ENCODE peak calls at places on chromosomes 4 and X, in seven cellular contexts. U is left ventricle myocardium inferior, D is coronary artery, C is choroid plexus epithelial cell, W is H9, K is GM06990, O is neural progenitor cell. X is an unnamed sample.

GRCh38 chr4:30901781-30902479 is 181.8 kb downstream of the PCDH7 start:
- DNase-seq in W (no peak), D (no peak), U (no peak), K (no peak), O (no peak), C (no peak), X (no peak)

GRCh38 chr4:102334624-102335023 is 10.7 kb downstream of the SLC39A8 start:
- DNase-seq in O (no peak), K (no peak), C (no peak), D (no peak), W (no peak), U (no peak), X (no peak)

GRCh38 chr4:47533689-47534347 is 48.7 kb downstream of the ATP10D start:
- DNase-seq in C (peak; percentile 37), W (no peak), U (no peak), D (no peak), K (no peak), O (no peak), X (no peak)

GRCh38 chr4:70954032-70954431 is 39.4 kb upstream of the DCK start:
- DNase-seq in W (no peak), C (no peak), D (no peak), K (no peak), O (no peak), U (no peak), X (no peak)

GRCh38 chrX:2889045-2889605 is 40.0 kb downstream of the ARSD start:
- DNase-seq in C (no peak), U (no peak), W (no peak), D (no peak), K (no peak), O (no peak), X (no peak)

GRCh38 chr4:173930329-173930967 is 353.0 kb downstream of the FBXO8 start:
- DNase-seq in U (no peak), D (no peak), C (no peak), K (no peak), W (no peak), O (no peak), X (no peak)

GRCh38 chr4:6939761-6940743 is 30.4 kb downstream of the TBC1D14 start:
- DNase-seq in C (no peak), O (peak; percentile 54), D (no peak), K (peak; percentile 50), U (no peak), W (no peak), X (no peak)

GRCh38 chr4:119728692-119729593 is 100.3 kb upstream of the PDE5A start:
- DNase-seq in C (peak; percentile 59), W (no peak), O (no peak), U (no peak), K (no peak), D (no peak), X (no peak)

GRCh38 chr4:154086247-154086646 is 297.4 kb upstream of the SFRP2 start:
- DNase-seq in D (no peak), W (no peak), K (no peak), C (no peak), O (no peak), U (no peak), X (no peak)

GRCh38 chr4:175562111-175562510 is 250.0 kb downstream of the GPM6A start:
- DNase-seq in C (no peak), U (no peak), O (no peak), W (no peak), D (no peak), K (no peak), X (no peak)

GRCh38 chr4:165085946-165086345 is 26.7 kb downstream of the TMEM192 start:
- DNase-seq in W (no peak), O (no peak), K (no peak), U (no peak), C (peak; percentile 76), D (no peak), X (no peak)

GRCh38 chr4:122010610-122011009 is 58.8 kb upstream of the TRPC3 start:
- DNase-seq in K (no peak), D (no peak), C (peak; percentile 72), U (no peak), O (no peak), W (no peak), X (no peak)

GRCh38 chr4:80201326-80202151 is 4.2 kb downstream of the PRDM8 start:
- DNase-seq in K (no peak), D (no peak), C (peak; percentile 49), U (peak; percentile 48), O (peak; percentile 68), W (no peak), X (no peak)

GRCh38 chrX:84729809-84730208 is 227.6 kb upstream of the HDX start:
- DNase-seq in U (no peak), O (peak; percentile 58), D (no peak), W (peak; percentile 42), K (peak; percentile 22), C (peak; percentile 45), X (no peak)

GRCh38 chrX:45351478-45351877 is 150.8 kb upstream of the DIPK2B start:
- DNase-seq in U (no peak), W (no peak), O (no peak), C (peak; percentile 68), D (no peak), K (no peak), X (no peak)

GRCh38 chrX:9433596-9433995 is 31.3 kb upstream of the TBL1X start:
- DNase-seq in K (no peak), D (no peak), C (no peak), U (no peak), W (no peak), O (no peak), X (no peak)

GRCh38 chrX:27276751-27277150 is 186.4 kb downstream of the PPP4R3C start:
- DNase-seq in U (no peak), K (no peak), C (no peak), W (no peak), O (no peak), D (no peak), X (no peak)

GRCh38 chr4:182973421-182974340 is 56.5 kb upstream of the DCTD start:
- DNase-seq in K (no peak), W (no peak), U (no peak), O (no peak), D (no peak), C (peak; percentile 49), X (no peak)

GRCh38 chrX:138777230-138777629 is 65.7 kb upstream of the FGF13 start:
- DNase-seq in O (peak; percentile 21), W (peak; percentile 35), K (no peak), C (no peak), U (no peak), D (no peak), X (no peak)

GRCh38 chrX:138771042-138771441 is 59.5 kb upstream of the FGF13 start:
- DNase-seq in D (no peak), K (no peak), U (no peak), C (no peak), O (no peak), W (no peak), X (no peak)

GRCh38 chrX:138769918-138770317 is 58.4 kb upstream of the FGF13 start:
- DNase-seq in K (no peak), D (no peak), U (no peak), O (no peak), C (no peak), W (no peak), X (no peak)

DNA sequence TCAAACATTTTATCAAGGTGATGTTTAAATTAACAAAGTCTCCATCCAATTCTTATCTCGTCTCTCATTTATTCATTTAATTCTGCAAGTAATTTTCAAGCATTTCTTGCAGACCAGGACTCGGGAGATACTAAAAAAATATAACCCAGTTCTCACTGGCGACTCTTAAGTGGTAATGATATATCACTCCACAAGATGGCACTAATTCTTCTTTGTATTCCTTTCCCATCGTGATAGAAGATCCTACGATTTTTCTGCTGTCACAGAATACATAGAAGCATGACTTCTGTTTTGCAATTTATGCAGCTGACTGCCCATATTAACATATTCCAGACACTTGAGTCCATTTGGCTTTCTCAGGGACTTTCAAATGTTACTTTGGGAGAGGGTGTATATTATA is 64.0 kb upstream of the FGF13 start:
- DNase-seq in O (peak; percentile 46), C (peak; percentile 38), D (no peak), W (no peak), K (no peak), U (no peak), X (no peak)
- TF ChIP-seq CTCF in O (peak; percentile 60), C (no peak), D (peak; percentile 14), W (peak; percentile 68), K (peak; percentile 37), U (peak; percentile 50), X (peak; percentile 46)

GRCh38 chr4:108493596-108493931 is 126.8 kb upstream of the RPL34 start:
- DNase-seq in U (no peak), D (no peak), C (no peak), W (no peak), K (no peak), O (no peak), X (no peak)
- TF ChIP-seq CTCF in U (no peak), D (no peak), C (no peak), W (no peak), K (no peak), O (no peak), X (no peak)

DNA sequence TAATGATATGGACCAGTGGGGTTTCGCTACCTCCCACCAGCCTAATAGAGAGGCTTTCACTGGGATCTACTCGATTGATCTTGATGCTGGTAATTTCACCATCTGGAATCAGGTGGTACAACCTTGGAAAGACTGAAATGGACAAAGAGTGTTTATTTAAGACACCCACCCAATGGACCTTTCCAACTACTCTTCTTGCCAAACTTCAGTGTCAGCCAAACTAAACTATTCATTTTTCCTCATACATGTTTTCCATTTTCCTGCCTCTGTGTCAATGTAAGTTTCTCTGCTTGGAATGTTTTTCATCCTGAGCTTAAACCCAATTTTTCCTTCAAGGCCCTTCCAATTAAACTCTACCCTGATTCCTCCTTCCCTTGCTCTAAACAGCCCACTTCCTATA is 92.6 kb downstream of the LNX1 start:
- DNase-seq in W (no peak), O (no peak), K (no peak), D (no peak), U (no peak), C (no peak), X (no peak)
- TF ChIP-seq CTCF in W (no peak), O (no peak), K (no peak), D (no peak), U (no peak), C (no peak), X (no peak)

GRCh38 chrX:115021121-115021520 is 3.7 kb upstream of the IL13RA2 start:
- DNase-seq in C (no peak), U (no peak), D (no peak), K (no peak), W (no peak), O (no peak), X (no peak)

GRCh38 chrX:115018040-115018647 is 728 bp upstream of the IL13RA2 start:
- DNase-seq in K (no peak), W (no peak), D (no peak), O (peak; percentile 47), C (peak; percentile 34), U (no peak), X (no peak)

GRCh38 chrX:115018944-115019343 is 1.5 kb upstream of the IL13RA2 start:
- DNase-seq in U (no peak), C (no peak), O (no peak), K (no peak), D (no peak), W (no peak), X (no peak)

GRCh38 chrX:115023811-115024210 is 6.4 kb upstream of the IL13RA2 start:
- DNase-seq in C (no peak), W (no peak), D (no peak), O (no peak), K (no peak), U (no peak), X (no peak)

DNA sequence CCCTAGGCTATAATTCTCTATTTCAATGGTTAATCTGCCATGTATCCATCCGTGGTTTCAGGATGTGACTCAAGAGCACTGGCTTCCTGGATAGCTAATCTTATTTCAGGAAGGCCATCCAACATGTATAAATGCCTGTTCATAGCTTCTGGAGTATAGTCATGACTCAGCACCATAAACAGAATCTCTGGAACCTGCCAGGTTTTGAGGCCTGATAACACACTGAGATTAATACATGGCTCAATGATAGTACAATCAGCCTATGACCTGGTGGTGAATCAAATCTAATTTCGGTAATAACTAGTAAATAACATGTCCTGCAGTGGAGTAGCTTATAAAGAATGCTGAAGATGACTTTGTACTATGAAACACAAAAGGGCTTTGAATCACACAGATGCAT is 5.7 kb upstream of the IL13RA2 start:
- DNase-seq in W (no peak), C (peak; percentile 52), D (no peak), O (no peak), U (no peak), K (no peak), X (no peak)
- TF ChIP-seq CTCF in W (no peak), C (no peak), D (no peak), O (no peak), U (no peak), K (no peak), X (no peak)

X was measured in osteocyte.